ENCODE peak calls at places on chromosomes 2 and 18, in five cellular contexts. Y is HFF-Myc, J is BJ, R is right lobe of liver, S is NCI-H345. D is an unnamed sample.

GRCh38 chr2:151795646-151796240 is 32.5 kb downstream of the ARL5A start:
- DNase-seq in Y (no peak), J (no peak), R (no peak), S (no peak), D (no peak)

GRCh38 chr2:39033980-39034379 is 86.9 kb downstream of the SOS1 start:
- DNase-seq in Y (no peak), J (no peak), R (no peak), S (no peak), D (no peak)

GRCh38 chr2:43083710-43084698 is 142.4 kb downstream of the ZFP36L2 start:
- DNase-seq in Y (peak; percentile 90), J (peak; percentile 59), R (no peak), S (no peak), D (peak; percentile 75)

GRCh38 chr2:73970850-73971471 is 13.7 kb upstream of the TET3 start:
- DNase-seq in Y (no peak), J (no peak), R (peak; percentile 70), S (no peak), D (no peak)

GRCh38 chr18:3360211-3360610 is 89.8 kb upstream of the TGIF1 start:
- DNase-seq in Y (no peak), J (no peak), R (no peak), S (no peak), D (no peak)

GRCh38 chr18:72799106-72799505 is 68.7 kb downstream of the NETO1 start:
- DNase-seq in Y (no peak), J (no peak), R (no peak), S (no peak), D (no peak)

GRCh38 chr2:30374380-30374779 is 72.7 kb upstream of the LCLAT1 start:
- DNase-seq in Y (no peak), J (no peak), R (no peak), S (no peak), D (no peak)

GRCh38 chr2:85751300-85751575 is 2.6 kb upstream of the ATOH8 start:
- DNase-seq in Y (no peak), J (no peak), R (no peak), S (no peak), D (no peak)

GRCh38 chr18:37539236-37539635 is 26.4 kb downstream of the CELF4 start:
- DNase-seq in Y (no peak), J (no peak), R (no peak), S (no peak), D (no peak)